ENCODE peak calls at places on chromosomes 16 and 17, in seven cellular contexts. S, I, U, K, X, B and D are unnamed samples.

GRCh38 chr17:74243013-74243755 is 29.8 kb downstream of the TTYH2 start:
- DNase-seq in S (no peak), I (no peak), U (no peak), K (no peak), X (no peak), B (no peak), D (no peak)

GRCh38 chr16:85768225-85768624 is 17.3 kb upstream of the C16orf74 start:
- DNase-seq in S (no peak), I (peak; percentile 54), U (peak; percentile 71), K (no peak), X (no peak), B (no peak), D (no peak)

GRCh38 chr16:3246876-3247275 is 9.6 kb downstream of the MEFV start:
- DNase-seq in S (no peak), I (no peak), U (no peak), K (no peak), X (no peak), B (no peak), D (no peak)

GRCh38 chr17:6526362-6527152 is 29.8 kb downstream of the PITPNM3 start:
- DNase-seq in S (peak; percentile 28), I (no peak), U (peak; percentile 31), K (no peak), X (no peak), B (peak; percentile 21), D (peak; percentile 24)

GRCh38 chr17:49552070-49552751 is 23.5 kb upstream of the NXPH3 start:
- DNase-seq in S (peak; percentile 28), I (no peak), U (no peak), K (no peak), X (peak; percentile 12), B (no peak), D (no peak)

GRCh38 chr16:2317231-2318020 is 23.1 kb downstream of the ABCA3 start:
- DNase-seq in S (no peak), I (no peak), U (no peak), K (no peak), X (no peak), B (no peak), D (no peak)

GRCh38 chr16:2297506-2297860 is 29.6 kb upstream of the RNPS1 start:
- DNase-seq in S (no peak), I (no peak), U (no peak), K (no peak), X (no peak), B (no peak), D (no peak)

GRCh38 chr17:52148969-52149351 is 9.6 kb downstream of the CA10 start:
- DNase-seq in S (no peak), I (no peak), U (no peak), K (no peak), X (no peak), B (peak; percentile 5), D (no peak)

GRCh38 chr17:57739402-57740224 is 5.5 kb downstream of the CCDC182 start:
- DNase-seq in S (no peak), I (no peak), U (peak; percentile 58), K (no peak), X (peak; percentile 22), B (peak; percentile 24), D (peak; percentile 60)

GRCh38 chr17:49101054-49101534 is 31.5 kb upstream of the B4GALNT2 start:
- DNase-seq in S (peak; percentile 86), I (no peak), U (peak; percentile 55), K (no peak), X (peak; percentile 29), B (peak; percentile 92), D (no peak)

GRCh38 chr17:82019905-82020873 is 2.5 kb downstream of the CENPX start:
- DNase-seq in S (peak; percentile 21), I (no peak), U (peak; percentile 75), K (peak; percentile 56), X (no peak), B (peak; percentile 56), D (peak; percentile 92)

GRCh38 chr17:17785407-17785806 is 51.4 kb downstream of the SREBF1 start:
- DNase-seq in S (no peak), I (no peak), U (no peak), K (no peak), X (no peak), B (no peak), D (no peak)

GRCh38 chr17:4130715-4131114 is 12.1 kb downstream of the ZZEF1 start:
- DNase-seq in S (peak; percentile 17), I (no peak), U (no peak), K (no peak), X (peak; percentile 6), B (peak; percentile 63), D (no peak)

GRCh38 chr16:56199164-56199563 is 7.9 kb downstream of the GNAO1 start:
- DNase-seq in S (no peak), I (no peak), U (no peak), K (no peak), X (no peak), B (no peak), D (no peak)

GRCh38 chr17:82315703-82316358 is 1.6 kb downstream of the CD7 start:
- DNase-seq in S (no peak), I (no peak), U (peak; percentile 13), K (no peak), X (no peak), B (no peak), D (no peak)

GRCh38 chr17:40598021-40598927 is 33.0 kb upstream of the CCR7 start:
- DNase-seq in S (no peak), I (no peak), U (no peak), K (no peak), X (no peak), B (no peak), D (no peak)

GRCh38 chr16:60674241-60674640 is 1362.0 kb downstream of the CDH8 start:
- DNase-seq in S (no peak), I (no peak), U (peak; percentile 3), K (no peak), X (no peak), B (no peak), D (no peak)

GRCh38 chr16:71724320-71724751 is at the start of gene PHLPP2:
- DNase-seq in S (peak; percentile 10), I (no peak), U (no peak), K (no peak), X (no peak), B (no peak), D (no peak)

GRCh38 chr16:72532896-72533295 is 360.9 kb upstream of the PMFBP1 start:
- DNase-seq in S (no peak), I (no peak), U (peak; percentile 36), K (no peak), X (no peak), B (no peak), D (no peak)

GRCh38 chr17:61849674-61850073 is 13.7 kb downstream of the BRIP1 start:
- DNase-seq in S (peak; percentile 58), I (no peak), U (no peak), K (no peak), X (no peak), B (no peak), D (no peak)

GRCh38 chr17:35740997-35741931 is 9.8 kb downstream of the RASL10B start:
- DNase-seq in S (no peak), I (no peak), U (peak; percentile 54), K (no peak), X (no peak), B (no peak), D (peak; percentile 82)

GRCh38 chr17:48002920-48003685 is 32.2 kb downstream of the CDK5RAP3 start:
- DNase-seq in S (no peak), I (no peak), U (no peak), K (no peak), X (no peak), B (no peak), D (peak; percentile 79)

GRCh38 chr17:57862990-57863667 is 13.3 kb upstream of the MRPS23 start:
- DNase-seq in S (no peak), I (no peak), U (peak; percentile 62), K (no peak), X (no peak), B (peak; percentile 36), D (peak; percentile 46)

GRCh38 chr16:30054959-30055553 is 10.5 kb upstream of the ALDOA start:
- DNase-seq in S (no peak), I (no peak), U (peak; percentile 80), K (no peak), X (peak; percentile 34), B (peak; percentile 33), D (peak; percentile 86)

GRCh38 chr16:84044108-84044488 is 1.5 kb upstream of the SLC38A8 start:
- DNase-seq in S (peak; percentile 28), I (peak; percentile 19), U (peak; percentile 84), K (no peak), X (no peak), B (peak; percentile 38), D (peak; percentile 68)

DNA sequence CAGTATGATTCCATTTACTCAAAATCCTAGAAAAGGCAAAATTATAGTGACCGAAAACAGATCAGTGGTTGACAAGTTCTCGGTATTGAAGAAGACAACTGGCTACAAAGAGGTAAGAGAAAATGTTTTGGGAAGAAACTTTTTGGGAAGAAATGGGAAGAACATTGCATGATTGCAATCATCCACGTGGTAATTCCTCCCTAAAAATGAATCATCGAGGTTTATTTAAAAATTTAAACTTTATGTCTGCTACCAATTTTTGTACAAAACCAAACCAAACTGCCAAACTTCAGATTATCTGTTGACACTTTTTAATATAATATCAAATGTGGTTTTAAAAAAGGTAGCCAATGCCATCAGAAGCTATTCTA is 8.1 kb downstream of the SMURF2 start:
- DNase-seq in S (no peak), I (no peak), U (no peak), K (no peak), X (no peak), B (no peak), D (no peak)
- H3K4me2 ChIP-seq in S (peak overlapping the region; percentile 72), I (no peak overlapping the region), U (no peak overlapping the region), K (no peak overlapping the region), X (no peak overlapping the region), B (no peak overlapping the region), D (no peak overlapping the region)

GRCh38 chr16:88005148-88005547 is 53.9 kb downstream of the BANP start:
- DNase-seq in S (no peak), I (no peak), U (peak; percentile 42), K (no peak), X (no peak), B (no peak), D (peak; percentile 71)

GRCh38 chr16:88002749-88003148 is 51.5 kb downstream of the BANP start:
- DNase-seq in S (no peak), I (no peak), U (no peak), K (no peak), X (no peak), B (no peak), D (no peak)

GRCh38 chr16:88003316-88003715 is 52.1 kb downstream of the BANP start:
- DNase-seq in S (no peak), I (no peak), U (no peak), K (no peak), X (no peak), B (no peak), D (no peak)

GRCh38 chr16:88004391-88004790 is 53.2 kb downstream of the BANP start:
- DNase-seq in S (no peak), I (no peak), U (no peak), K (no peak), X (no peak), B (no peak), D (no peak)

GRCh38 chr16:88003736-88004135 is 52.5 kb downstream of the BANP start:
- DNase-seq in S (no peak), I (no peak), U (no peak), K (no peak), X (no peak), B (no peak), D (no peak)
- H3K4me1 ChIP-seq in S (no peaks in the 10 kb centered on the region), I (peaks cover under 1% of the 10 kb centered on the region), U (no peaks in the 10 kb centered on the region), K (no peaks in the 10 kb centered on the region), X (no peaks in the 10 kb centered on the region), B (peaks cover 5% of the 10 kb centered on the region), D (peaks cover 2% of the 10 kb centered on the region)

GRCh38 chr17:64983708-64984107 is 64.4 kb upstream of the LRRC37A3 start:
- DNase-seq in S (no peak), I (no peak), U (no peak), K (no peak), X (no peak), B (no peak), D (no peak)
- H3K4ac ChIP-seq in S (no peak overlapping the region), I (no peak overlapping the region), U (no peak overlapping the region), K (no peak overlapping the region), X (no peak overlapping the region), B (no peak overlapping the region), D (no peak overlapping the region)

GRCh38 chr16:28932339-28933141 is 769 bp downstream of the CD19 start:
- DNase-seq in S (no peak), I (no peak), U (no peak), K (no peak), X (no peak), B (no peak), D (no peak)
- H3K4me2 ChIP-seq in S (no peak overlapping the region), I (no peak overlapping the region), U (no peak overlapping the region), K (no peak overlapping the region), X (no peak overlapping the region), B (no peak overlapping the region), D (no peak overlapping the region)